ENCODE peak calls at places on chromosomes 11 and 22, in eight cellular contexts. W is HCT116; J is fibroblast of mammary gland; E is CD8-positive, alpha-beta memory T cell; D is GM23248; K is right lobe of liver; M is fibroblast of lung; H is prostate gland. G is an unnamed sample.

GRCh38 chr22:37019309-37020191 is at the start of the genes MPST and TST:
- DNase-seq in W (no peak), K (peak), D (peak), E (peak), H (peak), J (peak), M (peak), G (peak)

GRCh38 chr11:126391286-126391954 is 35.9 kb downstream of the ST3GAL4 start:
- DNase-seq in D (no peak), H (no peak), M (no peak), K (no peak), E (no peak), J (no peak), W (no peak), G (no peak)

GRCh38 chr11:68150029-68150428 is 28.8 kb upstream of the CHKA start:
- DNase-seq in K (peak), H (no peak), J (peak), E (no peak), M (peak), W (no peak), D (no peak), G (no peak)

GRCh38 chr22:20548806-20549205 is 41.4 kb downstream of the MED15 start:
- DNase-seq in H (no peak), D (no peak), M (no peak), W (no peak), E (no peak), K (no peak), J (no peak), G (no peak)

GRCh38 chr11:35038211-35038930 is 100.6 kb upstream of the CD44 start:
- DNase-seq in J (peak), E (no peak), K (no peak), H (no peak), W (no peak), M (no peak), D (no peak), G (no peak)

GRCh38 chr11:119843760-119844330 is 114.8 kb upstream of the NECTIN1 start:
- DNase-seq in E (no peak), K (no peak), W (no peak), D (peak), H (no peak), M (no peak), J (peak), G (no peak)

GRCh38 chr11:76649964-76650363 is 20.6 kb downstream of the LRRC32 start:
- DNase-seq in W (no peak), J (no peak), D (no peak), H (no peak), K (no peak), M (peak), E (no peak), G (no peak)

GRCh38 chr22:37208401-37209139 is 3.7 kb downstream of the SSTR3 start:
- DNase-seq in M (no peak), K (peak), W (no peak), D (no peak), E (peak), J (no peak), H (no peak), G (no peak)

GRCh38 chr11:130457909-130458729 is 9.7 kb downstream of the ADAMTS15 start:
- DNase-seq in W (no peak), E (no peak), D (peak), M (peak), H (peak), J (no peak), K (no peak), G (no peak)

GRCh38 chr11:65745049-65745448 is 24.5 kb upstream of the RNASEH2C start:
- DNase-seq in H (no peak), K (no peak), W (no peak), E (no peak), M (no peak), J (no peak), D (no peak), G (no peak)

GRCh38 chr22:50314081-50314454 is 6.6 kb upstream of the PLXNB2 start:
- DNase-seq in K (no peak), M (no peak), E (peak), H (no peak), W (no peak), D (no peak), J (no peak), G (no peak)
- H3K4me3 ChIP-seq in K (no peak), M (no peak), E (peak), H (no peak), W (no peak), D (no peak), J (no peak), G (peak)

DNA sequence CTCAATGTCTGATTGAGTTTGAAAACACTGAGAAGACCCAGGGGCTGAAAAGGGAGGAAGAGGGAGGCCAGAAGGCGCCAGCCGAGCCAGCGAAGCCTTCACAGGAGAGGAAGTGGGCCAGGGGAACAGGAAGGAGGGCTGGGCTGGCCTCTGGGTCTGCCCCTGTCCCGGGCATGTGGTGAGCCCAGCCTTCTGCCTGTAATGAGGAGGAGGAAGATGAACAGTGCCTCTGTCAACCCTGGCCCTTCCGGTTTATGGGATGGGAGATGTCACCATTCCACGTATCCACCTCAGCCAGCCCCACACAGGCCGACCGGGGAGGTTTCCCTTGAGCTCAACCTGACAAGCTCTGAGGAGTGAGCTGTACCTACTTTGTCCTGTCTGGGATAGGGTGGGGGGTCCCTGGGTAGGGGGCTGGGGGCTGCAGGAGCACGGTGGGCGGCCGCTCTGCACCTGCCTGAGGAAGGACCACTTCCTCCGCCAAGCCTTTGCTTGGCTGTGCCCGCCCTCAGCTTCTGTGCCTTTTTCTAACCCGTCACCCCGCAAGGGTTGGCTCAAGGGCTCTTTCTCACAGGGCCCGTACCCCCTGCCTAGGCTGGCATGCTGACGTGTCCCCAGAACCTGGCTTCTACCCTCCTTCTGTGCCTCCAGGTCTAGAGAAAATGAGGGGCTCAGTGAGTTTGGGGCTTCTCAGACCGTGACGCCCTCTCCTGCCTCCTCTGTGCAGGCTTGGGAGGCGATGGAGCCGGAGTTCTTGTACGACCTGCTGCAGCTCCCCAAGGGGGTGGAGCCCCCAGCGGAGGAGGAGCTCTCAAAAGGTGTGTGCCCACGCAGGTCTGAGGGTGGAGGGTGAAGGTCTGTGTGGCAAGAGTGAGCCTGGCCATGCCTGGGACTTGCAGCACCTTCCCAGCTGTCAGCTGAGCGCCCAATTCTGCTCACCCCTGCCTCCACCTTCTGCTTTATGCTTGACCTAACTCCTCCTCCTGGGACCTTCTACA is 2.2 kb downstream of the PARVG start:
- DNase-seq in K (peak), H (no peak), J (no peak), W (no peak), D (no peak), E (peak), M (no peak), G (peak)
- H3K4me3 ChIP-seq in K (peak), H (no peak), J (no peak), W (no peak), D (no peak), E (peak), M (no peak), G (peak)

GRCh38 chr22:22929381-22930221 is 42.0 kb downstream of the IGLL5 start:
- DNase-seq in J (no peak), E (no peak), D (no peak), K (no peak), H (no peak), W (no peak), M (no peak), G (no peak)
- H3K4me3 ChIP-seq in J (no peak), E (no peak), D (no peak), K (no peak), H (no peak), W (no peak), M (no peak), G (no peak)

GRCh38 chr22:39282642-39283311 is 36.6 kb downstream of the RPL3 start:
- DNase-seq in M (no peak), H (no peak), J (no peak), K (peak), E (no peak), D (no peak), W (no peak), G (no peak)
- H3K4me3 ChIP-seq in M (no peak), H (no peak), J (no peak), K (no peak), E (no peak), D (no peak), W (no peak), G (no peak)

G was measured in Jurkat, Clone E6-1.